ENCODE peak calls at places on chromosomes 7 and 10, in five cellular contexts. O, E, F, Y and W are unnamed samples.

GRCh38 chr7:94483843-94484242 is 25.8 kb upstream of the CASD1 start:
- DNase-seq in O (no peak), Y (no peak), F (no peak), E (no peak), W (no peak)

GRCh38 chr7:88664630-88665233 is 94.8 kb upstream of the ZNF804B start:
- DNase-seq in E (peak; percentile 1), Y (no peak), F (peak; percentile 6), O (no peak), W (no peak)

GRCh38 chr10:30727524-30727923 is 98.0 kb upstream of the LYZL2 start:
- DNase-seq in E (no peak), F (no peak), Y (no peak), O (no peak), W (no peak)

GRCh38 chr7:108459922-108460551 is 3.8 kb upstream of the NRCAM start:
- DNase-seq in Y (no peak), O (no peak), E (peak; percentile 15), F (peak; percentile 50), W (no peak)

GRCh38 chr10:82982110-82982608 is 1107.2 kb downstream of the NRG3 start:
- DNase-seq in Y (no peak), F (peak; percentile 91), O (peak; percentile 86), E (peak; percentile 94), W (no peak)

GRCh38 chr10:132460691-132461090 is 63.7 kb downstream of the PWWP2B start:
- DNase-seq in E (no peak), F (no peak), O (no peak), Y (no peak), W (no peak)

GRCh38 chr7:101093907-101094306 is 8.6 kb downstream of the TRIM56 start:
- DNase-seq in O (no peak), E (peak; percentile 95), F (peak; percentile 84), Y (no peak), W (no peak)

GRCh38 chr7:1151653-1152425 is 8.2 kb downstream of the ZFAND2A start:
- DNase-seq in E (no peak), Y (no peak), O (no peak), F (no peak), W (no peak)

GRCh38 chr7:29005829-29006228 is 47.7 kb upstream of the TRIL start:
- DNase-seq in F (peak; percentile 73), Y (no peak), O (no peak), E (peak; percentile 16), W (no peak)

GRCh38 chr10:10498781-10499180 is 518.9 kb upstream of the CELF2 start:
- DNase-seq in E (peak; percentile 54), O (no peak), Y (no peak), F (peak; percentile 86), W (no peak)

GRCh38 chr10:75547391-75548298 is 116.2 kb downstream of the LRMDA start:
- DNase-seq in F (peak; percentile 78), O (no peak), Y (no peak), E (peak; percentile 97), W (no peak)

GRCh38 chr7:71303566-71303965 is 171.6 kb downstream of the GALNT17 start:
- DNase-seq in Y (no peak), F (peak; percentile 14), O (no peak), E (peak; percentile 9), W (no peak)

GRCh38 chr7:15821484-15822122 is 135.1 kb upstream of the MEOX2 start:
- DNase-seq in E (peak; percentile 68), O (no peak), F (peak; percentile 38), Y (no peak), W (no peak)

GRCh38 chr10:132401396-132402168 is 4.6 kb downstream of the PWWP2B start:
- DNase-seq in F (no peak), O (no peak), E (no peak), Y (no peak), W (no peak)

GRCh38 chr7:47702096-47702495 is 120.2 kb upstream of the TNS3 start:
- DNase-seq in O (no peak), Y (no peak), F (no peak), E (no peak), W (no peak)

GRCh38 chr10:12423896-12424295 is 74.5 kb downstream of the CAMK1D start:
- DNase-seq in O (no peak), F (no peak), Y (no peak), E (no peak), W (no peak)

DNA sequence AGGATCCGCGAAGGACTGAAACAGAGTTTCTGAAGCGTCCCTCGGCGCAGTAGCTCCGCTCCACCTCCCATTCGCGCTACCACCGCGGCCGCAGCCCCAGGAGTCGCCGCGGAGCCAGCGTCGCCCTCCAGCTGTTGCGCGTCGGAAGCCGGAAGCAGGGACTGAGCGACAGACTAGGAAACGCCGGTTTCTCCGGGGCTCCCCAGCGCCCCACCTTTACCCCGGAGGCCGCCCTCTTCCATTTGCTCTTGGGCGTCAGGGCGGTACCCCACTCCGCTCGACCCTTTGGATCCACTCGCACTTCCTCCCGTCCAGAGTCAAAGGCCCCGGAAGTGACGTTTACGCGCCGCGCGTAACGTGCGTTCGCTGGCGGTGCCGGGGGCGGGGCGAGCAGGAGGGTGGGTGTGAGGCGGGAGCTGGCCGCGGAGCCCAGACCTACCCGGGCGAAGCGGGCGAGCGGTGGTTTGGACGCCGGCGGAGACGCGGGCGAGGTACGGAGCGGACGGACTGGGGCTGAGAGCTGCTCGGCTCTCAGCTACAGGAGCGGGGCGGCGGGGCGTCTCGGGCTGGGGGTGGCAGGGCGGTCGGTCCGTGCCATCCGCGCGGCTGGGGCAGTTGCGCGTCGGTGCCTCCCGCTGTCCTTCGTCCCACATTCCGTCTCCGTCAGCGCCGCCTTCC is at the start of gene RABGEF1:
- DNase-seq in Y (no peak), E (peak; percentile 92), O (peak; percentile 69), F (peak; percentile 93), W (peak; percentile 97)
- TF ChIP-seq CTCF in Y (no peak), E (no peak), O (no peak), F (no peak), W (no peak)

GRCh38 chr10:100571069-100571817 is 35.5 kb downstream of the HIF1AN start:
- DNase-seq in Y (no peak), E (no peak), O (no peak), F (no peak), W (no peak)

GRCh38 chr10:100568937-100569336 is 33.2 kb downstream of the HIF1AN start:
- DNase-seq in F (no peak), O (no peak), Y (no peak), E (no peak), W (no peak)

GRCh38 chr10:100570518-100570865 is 34.7 kb downstream of the HIF1AN start:
- DNase-seq in E (no peak), Y (no peak), F (no peak), O (no peak), W (no peak)

GRCh38 chr10:100567826-100568225 is 32.1 kb downstream of the HIF1AN start:
- DNase-seq in F (no peak), Y (no peak), E (no peak), O (no peak), W (no peak)

GRCh38 chr10:100569687-100570517 is 34.2 kb downstream of the HIF1AN start:
- DNase-seq in E (no peak), F (no peak), O (no peak), Y (no peak), W (no peak)
- TF ChIP-seq CTCF in E (no peak), F (no peak), O (peak; percentile 20), Y (no peak), W (no peak)

GRCh38 chr10:78938695-78939672 is 129.8 kb upstream of the ZMIZ1 start:
- DNase-seq in E (no peak), Y (no peak), F (no peak), O (no peak), W (no peak)
- TF ChIP-seq CTCF in E (no peak), Y (no peak), F (no peak), O (no peak), W (no peak)

GRCh38 chr10:133608855-133609254 is 17.7 kb downstream of the FRG2B start:
- DNase-seq in E (peak; percentile 25), Y (no peak), F (peak; percentile 23), O (no peak), W (no peak)
- TF ChIP-seq CTCF in E (peak; percentile 63), Y (no peak), F (peak; percentile 53), O (peak; percentile 27), W (no peak)

GRCh38 chr10:29132821-29133156 is 156.1 kb upstream of the LYZL1 start:
- DNase-seq in E (no peak), Y (no peak), F (no peak), O (no peak), W (no peak)

GRCh38 chr10:29127731-29128130 is 161.1 kb upstream of the LYZL1 start:
- DNase-seq in F (no peak), O (no peak), E (no peak), Y (no peak), W (no peak)

GRCh38 chr10:29131952-29132820 is 156.7 kb upstream of the LYZL1 start:
- DNase-seq in F (peak; percentile 5), E (peak; percentile 23), O (no peak), Y (no peak), W (no peak)

GRCh38 chr10:29127037-29127436 is 161.8 kb upstream of the LYZL1 start:
- DNase-seq in Y (no peak), E (no peak), O (no peak), F (no peak), W (no peak)

GRCh38 chr10:29130190-29130673 is 158.6 kb upstream of the LYZL1 start:
- DNase-seq in F (peak; percentile 30), E (peak; percentile 29), Y (no peak), O (no peak), W (no peak)
- TF ChIP-seq CTCF in F (peak; percentile 59), E (peak; percentile 60), Y (no peak), O (peak; percentile 52), W (no peak)

GRCh38 chr7:77765906-77766800 is 32.1 kb downstream of the TMEM60 start:
- DNase-seq in E (peak; percentile 58), Y (no peak), O (no peak), F (no peak), W (no peak)

GRCh38 chr7:77771901-77772300 is 26.3 kb downstream of the TMEM60 start:
- DNase-seq in F (no peak), O (no peak), E (peak; percentile 52), Y (no peak), W (no peak)

GRCh38 chr7:77770316-77770715 is 27.9 kb downstream of the TMEM60 start:
- DNase-seq in F (no peak), O (no peak), E (no peak), Y (no peak), W (no peak)

GRCh38 chr7:77766801-77767605 is 31.2 kb downstream of the TMEM60 start:
- DNase-seq in Y (no peak), E (no peak), F (no peak), O (no peak), W (no peak)
- TF ChIP-seq CTCF in Y (no peak), E (no peak), F (no peak), O (no peak), W (no peak)

GRCh38 chr10:36592964-36593363 is 532.4 kb upstream of the ANKRD30A start:
- DNase-seq in O (no peak), E (no peak), Y (no peak), F (no peak), W (no peak)
- TF ChIP-seq CTCF in O (no peak), E (no peak), Y (no peak), F (no peak), W (no peak)

GRCh38 chr7:81534446-81534845 is 235.4 kb downstream of the HGF start:
- DNase-seq in F (peak; percentile 21), E (no peak), O (no peak), Y (no peak), W (no peak)
- TF ChIP-seq CTCF in F (no peak), E (no peak), O (no peak), Y (no peak), W (no peak)